ENCODE peak calls at places on chromosomes 11 and 22, in five cellular contexts. One of them, this sample, is unnamed.

GRCh38 chr22:43481528-43482309 is 69.9 kb downstream of the MPPED1 start:
- DNase-seq in H1: no peak
- DNase-seq in H9: no peak
- DNase-seq in trophoblast cell: no peak
- DNase-seq in neuronal stem cell: no peak
- DNase-seq in this sample: no peak

GRCh38 chr11:111059726-111060125 is 185.8 kb upstream of the POU2AF2 start:
- DNase-seq in H1: no peak
- DNase-seq in trophoblast cell: peak; percentile 79
- DNase-seq in H9: no peak
- DNase-seq in neuronal stem cell: no peak
- DNase-seq in this sample: no peak

GRCh38 chr22:23268139-23268712 is 87.9 kb downstream of the BCR start:
- DNase-seq in neuronal stem cell: no peak
- DNase-seq in H9: no peak
- DNase-seq in H1: no peak
- DNase-seq in trophoblast cell: no peak
- DNase-seq in this sample: no peak

GRCh38 chr11:4704054-4704789 is at the start of gene MMP26:
- DNase-seq in neuronal stem cell: no peak
- DNase-seq in trophoblast cell: no peak
- DNase-seq in H1: peak; percentile 46
- DNase-seq in H9: peak; percentile 39
- DNase-seq in this sample: peak; percentile 5

GRCh38 chr11:2798951-2799761 is 86.4 kb downstream of the CDKN1C start:
- DNase-seq in trophoblast cell: no peak
- DNase-seq in neuronal stem cell: no peak
- DNase-seq in H9: peak; percentile 17
- DNase-seq in H1: peak; percentile 39
- DNase-seq in this sample: peak; percentile 61

GRCh38 chr22:43824724-43825485 is 12.8 kb upstream of the EFCAB6 start:
- DNase-seq in H1: peak; percentile 49
- DNase-seq in H9: peak; percentile 45
- DNase-seq in trophoblast cell: no peak
- DNase-seq in neuronal stem cell: no peak
- DNase-seq in this sample: no peak

GRCh38 chr11:15843309-15843857 is 513.0 kb downstream of the SOX6 start:
- DNase-seq in H9: peak; percentile 31
- DNase-seq in trophoblast cell: no peak
- DNase-seq in H1: no peak
- DNase-seq in neuronal stem cell: peak; percentile 43
- DNase-seq in this sample: no peak

GRCh38 chr11:59102259-59102765 is 4.7 kb upstream of the FAM111B start:
- DNase-seq in H9: peak; percentile 92
- DNase-seq in neuronal stem cell: peak; percentile 52
- DNase-seq in trophoblast cell: peak; percentile 33
- DNase-seq in H1: peak; percentile 84
- DNase-seq in this sample: peak; percentile 63

GRCh38 chr22:41355895-41356294 is 25.8 kb upstream of the TEF start:
- DNase-seq in trophoblast cell: no peak
- DNase-seq in H1: no peak
- DNase-seq in H9: no peak
- DNase-seq in neuronal stem cell: no peak
- DNase-seq in this sample: no peak

GRCh38 chr22:44307509-44308169 is 5.1 kb downstream of the SHISAL1 start:
- DNase-seq in H1: no peak
- DNase-seq in trophoblast cell: no peak
- DNase-seq in neuronal stem cell: no peak
- DNase-seq in H9: no peak
- DNase-seq in this sample: peak; percentile 16

GRCh38 chr11:31921066-31921465 is 109.9 kb upstream of the PAX6 start:
- DNase-seq in H9: no peak
- DNase-seq in trophoblast cell: peak; percentile 20
- DNase-seq in neuronal stem cell: no peak
- DNase-seq in H1: no peak
- DNase-seq in this sample: no peak

GRCh38 chr11:68380786-68381622 is 68.6 kb downstream of the LRP5 start:
- DNase-seq in H1: no peak
- DNase-seq in neuronal stem cell: no peak
- DNase-seq in H9: no peak
- DNase-seq in trophoblast cell: no peak
- DNase-seq in this sample: peak; percentile 62

GRCh38 chr22:21632237-21632895 is at the start of gene CCDC116:
- DNase-seq in H1: peak; percentile 73
- DNase-seq in neuronal stem cell: no peak
- DNase-seq in H9: peak; percentile 77
- DNase-seq in trophoblast cell: peak; percentile 88
- DNase-seq in this sample: no peak

GRCh38 chr22:37045958-37046357 is 5.6 kb upstream of the KCTD17 start:
- DNase-seq in neuronal stem cell: peak; percentile 18
- DNase-seq in H9: no peak
- DNase-seq in H1: no peak
- DNase-seq in trophoblast cell: peak; percentile 71
- DNase-seq in this sample: peak; percentile 42

GRCh38 chr11:62129610-62130497 is 6.0 kb downstream of the INCENP start:
- DNase-seq in neuronal stem cell: no peak
- DNase-seq in H1: no peak
- DNase-seq in trophoblast cell: no peak
- DNase-seq in H9: no peak
- DNase-seq in this sample: no peak

GRCh38 chr22:23269441-23270211 is 89.3 kb downstream of the BCR start:
- DNase-seq in trophoblast cell: no peak
- DNase-seq in neuronal stem cell: no peak
- DNase-seq in H9: peak; percentile 57
- DNase-seq in H1: peak; percentile 62
- DNase-seq in this sample: no peak

GRCh38 chr22:37769056-37769455 is 38.7 kb upstream of the GCAT start:
- DNase-seq in H1: no peak
- DNase-seq in H9: no peak
- DNase-seq in neuronal stem cell: no peak
- DNase-seq in trophoblast cell: no peak
- DNase-seq in this sample: no peak

GRCh38 chr11:65445101-65445603 is 22.6 kb downstream of the NEAT1 start:
- DNase-seq in H9: no peak
- DNase-seq in H1: no peak
- DNase-seq in neuronal stem cell: no peak
- DNase-seq in trophoblast cell: peak; percentile 56
- DNase-seq in this sample: peak; percentile 85

GRCh38 chr11:1218256-1218787 is 4.5 kb upstream of the MUC5B start:
- DNase-seq in H9: peak; percentile 10
- DNase-seq in neuronal stem cell: no peak
- DNase-seq in H1: peak; percentile 30
- DNase-seq in trophoblast cell: no peak
- DNase-seq in this sample: no peak

GRCh38 chr22:21942407-21942895 is 10.2 kb downstream of the PPM1F start:
- DNase-seq in H9: no peak
- DNase-seq in trophoblast cell: peak; percentile 67
- DNase-seq in neuronal stem cell: no peak
- DNase-seq in H1: no peak
- DNase-seq in this sample: peak; percentile 91

GRCh38 chr22:50118557-50119168 is 28.9 kb downstream of the MOV10L1 start:
- DNase-seq in neuronal stem cell: no peak
- DNase-seq in H1: no peak
- DNase-seq in trophoblast cell: peak; percentile 9
- DNase-seq in H9: no peak
- DNase-seq in this sample: peak; percentile 99

GRCh38 chr22:42719133-42719532 is 1.5 kb downstream of the A4GALT start:
- DNase-seq in neuronal stem cell: no peak
- DNase-seq in H1: no peak
- DNase-seq in H9: no peak
- DNase-seq in trophoblast cell: peak; percentile 79
- DNase-seq in this sample: peak; percentile 36

GRCh38 chr11:72787262-72788104 is 6.4 kb downstream of the STARD10 start:
- DNase-seq in neuronal stem cell: no peak
- DNase-seq in H1: peak; percentile 82
- DNase-seq in H9: peak; percentile 98
- DNase-seq in trophoblast cell: peak; percentile 65
- DNase-seq in this sample: no peak

GRCh38 chr11:59891781-59892181 is 13.2 kb downstream of the OOSP3 start:
- DNase-seq in H9: peak; percentile 79
- DNase-seq in H1: peak; percentile 74
- DNase-seq in trophoblast cell: no peak
- DNase-seq in neuronal stem cell: peak; percentile 15
- DNase-seq in this sample: peak; percentile 67

GRCh38 chr11:134071766-134072403 is 3.0 kb downstream of the JAM3 start:
- DNase-seq in H1: no peak
- DNase-seq in trophoblast cell: peak; percentile 31
- DNase-seq in H9: no peak
- DNase-seq in neuronal stem cell: no peak
- DNase-seq in this sample: peak; percentile 12

GRCh38 chr22:17077255-17077654 is 7.5 kb upstream of the IL17RA start:
- DNase-seq in H9: no peak
- DNase-seq in trophoblast cell: peak; percentile 81
- DNase-seq in neuronal stem cell: no peak
- DNase-seq in H1: no peak
- DNase-seq in this sample: peak; percentile 37

GRCh38 chr11:129972596-129972995 is 30.0 kb downstream of the PRDM10 start:
- DNase-seq in H1: no peak
- DNase-seq in neuronal stem cell: peak; percentile 23
- DNase-seq in trophoblast cell: no peak
- DNase-seq in H9: no peak
- DNase-seq in this sample: no peak

GRCh38 chr11:134890446-134890845 is 478.4 kb upstream of the B3GAT1 start:
- DNase-seq in H9: no peak
- DNase-seq in H1: peak; percentile 14
- DNase-seq in trophoblast cell: no peak
- DNase-seq in neuronal stem cell: no peak
- DNase-seq in this sample: no peak

GRCh38 chr22:19691721-19692341 is 22.5 kb upstream of the SEPTIN5 start:
- DNase-seq in neuronal stem cell: no peak
- DNase-seq in trophoblast cell: peak; percentile 87
- DNase-seq in H9: peak; percentile 63
- DNase-seq in H1: no peak
- DNase-seq in this sample: peak; percentile 82

GRCh38 chr11:14537134-14537599 is 17.0 kb upstream of the PSMA1 start:
- DNase-seq in trophoblast cell: peak; percentile 69
- DNase-seq in H1: no peak
- DNase-seq in neuronal stem cell: peak; percentile 18
- DNase-seq in H9: no peak
- DNase-seq in this sample: peak; percentile 48

GRCh38 chr11:115244758-115245157 is 259.5 kb downstream of the CADM1 start:
- DNase-seq in H1: no peak
- DNase-seq in H9: no peak
- DNase-seq in neuronal stem cell: no peak
- DNase-seq in trophoblast cell: no peak
- DNase-seq in this sample: no peak

GRCh38 chr11:40958707-40959106 is 500.7 kb downstream of the LRRC4C start:
- DNase-seq in trophoblast cell: no peak
- DNase-seq in H9: no peak
- DNase-seq in neuronal stem cell: no peak
- DNase-seq in H1: no peak
- DNase-seq in this sample: no peak

GRCh38 chr22:19997561-19998231 is 18.9 kb downstream of the ARVCF start:
- DNase-seq in trophoblast cell: no peak
- DNase-seq in H9: no peak
- DNase-seq in H1: no peak
- DNase-seq in neuronal stem cell: no peak
- DNase-seq in this sample: no peak

GRCh38 chr11:131449391-131450019 is 79.1 kb downstream of the NTM start:
- DNase-seq in H9: no peak
- DNase-seq in neuronal stem cell: no peak
- DNase-seq in H1: no peak
- DNase-seq in trophoblast cell: no peak
- DNase-seq in this sample: no peak

GRCh38 chr11:15563054-15563453 is 448.3 kb downstream of the INSC start:
- DNase-seq in neuronal stem cell: no peak
- DNase-seq in H1: no peak
- DNase-seq in trophoblast cell: no peak
- DNase-seq in H9: no peak
- DNase-seq in this sample: no peak

DNA sequence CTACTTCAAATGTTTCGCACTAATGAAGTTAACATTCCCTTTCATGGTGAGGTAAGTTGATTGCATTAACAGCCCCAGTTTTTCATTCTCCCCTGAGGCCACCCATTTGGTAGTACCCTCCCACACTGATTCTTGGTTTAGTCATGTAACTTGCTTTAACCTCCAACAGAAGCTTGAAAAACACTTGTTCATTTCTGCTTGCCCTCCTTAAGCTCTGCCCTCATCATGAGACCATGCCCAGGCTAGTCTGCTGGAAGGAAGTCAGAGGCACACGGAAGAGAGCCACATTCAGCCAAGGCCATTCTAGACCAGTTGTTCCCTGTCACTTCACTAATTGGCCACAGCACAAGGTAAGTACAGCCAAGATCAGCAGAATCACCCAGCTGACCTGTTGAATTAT is 50.7 kb upstream of the CD44 start:
- DNase-seq in H1: no peak
- DNase-seq in trophoblast cell: no peak
- DNase-seq in neuronal stem cell: no peak
- DNase-seq in H9: no peak
- DNase-seq in this sample: no peak
- H2BK12ac ChIP-seq in H1: no peak overlapping the region
- H2BK12ac ChIP-seq in trophoblast cell: peak overlapping the region; percentile 12
- H2BK12ac ChIP-seq in neuronal stem cell: no peak overlapping the region
- H2BK12ac ChIP-seq in H9: no peak overlapping the region
- H2BK12ac ChIP-seq in this sample: peak overlapping the region; percentile 79

GRCh38 chr22:36012332-36012731 is 16.3 kb downstream of the RBFOX2 start:
- DNase-seq in neuronal stem cell: no peak
- DNase-seq in H1: no peak
- DNase-seq in trophoblast cell: no peak
- DNase-seq in H9: no peak
- DNase-seq in this sample: no peak
- H3K14ac ChIP-seq in neuronal stem cell: no peak overlapping the region
- H3K14ac ChIP-seq in H1: no peak overlapping the region
- H3K14ac ChIP-seq in trophoblast cell: no peak overlapping the region
- H3K14ac ChIP-seq in H9: no peak overlapping the region
- H3K14ac ChIP-seq in this sample: peak overlapping the region; percentile 36

GRCh38 chr11:88420165-88420781 is 82.7 kb upstream of the CTSC start:
- DNase-seq in H1: no peak
- DNase-seq in neuronal stem cell: no peak
- DNase-seq in trophoblast cell: peak; percentile 95
- DNase-seq in H9: no peak
- DNase-seq in this sample: peak; percentile 74
- H2BK120ac ChIP-seq in H1: no peak overlapping the region
- H2BK120ac ChIP-seq in neuronal stem cell: no peak overlapping the region
- H2BK120ac ChIP-seq in trophoblast cell: no peak overlapping the region
- H2BK120ac ChIP-seq in H9: no peak overlapping the region
- H2BK120ac ChIP-seq in this sample: peak overlapping the region; percentile 4

GRCh38 chr11:47960015-47960414 is 20.3 kb upstream of the PTPRJ start:
- DNase-seq in trophoblast cell: no peak
- DNase-seq in neuronal stem cell: no peak
- DNase-seq in H1: no peak
- DNase-seq in H9: no peak
- DNase-seq in this sample: no peak
- H2BK12ac ChIP-seq in trophoblast cell: no peak overlapping the region
- H2BK12ac ChIP-seq in neuronal stem cell: no peak overlapping the region
- H2BK12ac ChIP-seq in H1: no peak overlapping the region
- H2BK12ac ChIP-seq in H9: no peak overlapping the region
- H2BK12ac ChIP-seq in this sample: no peak overlapping the region

GRCh38 chr11:8733847-8734246 is 51.3 kb downstream of the RPL27A start:
- DNase-seq in H1: no peak
- DNase-seq in trophoblast cell: no peak
- DNase-seq in H9: no peak
- DNase-seq in neuronal stem cell: no peak
- DNase-seq in this sample: no peak
- H3K14ac ChIP-seq in H1: no peak overlapping the region
- H3K14ac ChIP-seq in trophoblast cell: no peak overlapping the region
- H3K14ac ChIP-seq in H9: no peak overlapping the region
- H3K14ac ChIP-seq in neuronal stem cell: no peak overlapping the region
- H3K14ac ChIP-seq in this sample: no peak overlapping the region

This sample was measured in mesenchymal stem cell.